ENCODE peak calls at places on chromosome 13, in nine cellular contexts. M is tibial nerve, E is neural progenitor cell, I is thyroid gland, F is cardiac muscle cell, T is astrocyte, V is Peyer's patch, Y is tibial artery, Z is psoas muscle. R is an unnamed sample. For H3K4me1, the result is how much of the 10 kb centered on the place peaks cover.

GRCh38 chr13:47139519-47139918 is 242.7 kb upstream of the HTR2A start:
- DNase-seq in M (no peak), E (no peak), I (no peak), F (no peak), T (no peak), V (no peak), Y (no peak), Z (no peak), R (no peak)

GRCh38 chr13:94617389-94618000 is 15.8 kb downstream of the GPR180 start:
- DNase-seq in M (peak), E (no peak), I (no peak), F (peak), T (no peak), V (no peak), Y (no peak), Z (no peak), R (peak)

GRCh38 chr13:90968510-90968909 is 379.0 kb upstream of the MIR17HG start:
- DNase-seq in M (no peak), E (peak), I (peak), F (peak), T (no peak), V (no peak), Y (no peak), Z (no peak), R (peak)

GRCh38 chr13:73922728-73923393 is 211.3 kb downstream of the KLF12 start:
- DNase-seq in M (no peak), E (no peak), I (no peak), F (peak), T (peak), V (no peak), Y (no peak), Z (no peak), R (no peak)

GRCh38 chr13:34627499-34627898 is 314.6 kb upstream of the NBEA start:
- DNase-seq in M (no peak), E (peak), I (no peak), F (no peak), T (no peak), V (no peak), Y (no peak), Z (no peak), R (no peak)

GRCh38 chr13:30376426-30377311 is 45.6 kb upstream of the UBE2L5 start:
- DNase-seq in M (no peak), E (no peak), I (peak), F (no peak), T (no peak), V (peak), Y (peak), Z (no peak), R (no peak)

GRCh38 chr13:32135655-32136054 is 104.1 kb downstream of the FRY start:
- DNase-seq in M (no peak), E (no peak), I (no peak), F (no peak), T (peak), V (no peak), Y (no peak), Z (no peak), R (no peak)

GRCh38 chr13:30002577-30002976 is 152.2 kb upstream of the UBL3 start:
- DNase-seq in M (no peak), E (no peak), I (no peak), F (peak), T (peak), V (no peak), Y (no peak), Z (no peak), R (no peak)

GRCh38 chr13:91347996-91348905 is 764 bp downstream of the MIR17HG start:
- DNase-seq in M (peak), E (peak), I (peak), F (peak), T (peak), V (peak), Y (peak), Z (peak), R (peak)

DNA sequence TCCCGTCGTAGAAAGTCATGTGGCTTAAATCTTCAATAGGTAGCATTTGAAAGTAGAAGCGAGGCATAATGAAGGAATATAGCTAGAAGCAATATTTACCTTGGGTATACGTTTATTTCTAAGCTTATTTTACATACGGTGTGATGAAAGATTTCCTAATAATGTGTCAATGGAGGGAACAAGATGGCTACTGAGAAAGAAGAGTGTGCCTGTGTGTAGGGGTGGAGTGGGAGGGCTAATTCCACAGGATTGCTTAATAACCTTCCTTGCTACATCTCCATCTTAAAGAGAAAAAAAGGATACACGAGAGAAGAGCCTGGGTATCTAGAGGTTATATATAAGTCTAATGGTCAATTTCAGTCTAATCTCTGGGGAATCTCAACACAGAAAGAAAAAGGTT is 2.0 kb downstream of the SPART start:
- DNase-seq in M (no peak), E (no peak), I (no peak), F (peak), T (no peak), V (no peak), Y (no peak), Z (no peak), R (no peak)
- H3K4me1 ChIP-seq in M (under half), E (under half), I (under half), F (under half), T (under half), V (under half), Y (under half), Z (under half), R (under half)

DNA sequence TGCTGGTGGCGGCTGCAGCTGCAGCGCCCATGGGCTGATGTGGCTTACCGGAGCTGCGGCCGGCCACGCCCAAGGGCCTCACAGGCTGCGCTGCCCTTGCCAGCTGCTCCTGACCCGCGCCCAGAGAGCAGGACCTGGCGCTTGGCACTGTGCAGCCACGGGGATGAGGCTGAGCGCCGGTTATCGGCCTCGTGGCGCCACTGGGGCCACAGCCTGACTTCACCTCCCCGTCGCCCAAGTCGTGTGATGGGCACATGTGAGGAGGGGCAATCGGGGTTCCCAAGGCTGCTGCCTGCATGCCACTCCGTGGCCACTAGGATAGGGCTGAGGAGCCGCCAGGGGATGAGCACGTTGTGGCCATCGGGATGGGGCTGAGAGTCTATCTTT is 77.2 kb upstream of the PABPC3 start:
- DNase-seq in M (no peak), E (peak), I (peak), F (no peak), T (no peak), V (no peak), Y (no peak), Z (no peak), R (no peak)
- TF ChIP-seq CTCF in M (no peak), E (peak), I (no peak), F (no peak), T (no peak), V (no peak), Y (no peak), Z (no peak), R (no peak)

DNA sequence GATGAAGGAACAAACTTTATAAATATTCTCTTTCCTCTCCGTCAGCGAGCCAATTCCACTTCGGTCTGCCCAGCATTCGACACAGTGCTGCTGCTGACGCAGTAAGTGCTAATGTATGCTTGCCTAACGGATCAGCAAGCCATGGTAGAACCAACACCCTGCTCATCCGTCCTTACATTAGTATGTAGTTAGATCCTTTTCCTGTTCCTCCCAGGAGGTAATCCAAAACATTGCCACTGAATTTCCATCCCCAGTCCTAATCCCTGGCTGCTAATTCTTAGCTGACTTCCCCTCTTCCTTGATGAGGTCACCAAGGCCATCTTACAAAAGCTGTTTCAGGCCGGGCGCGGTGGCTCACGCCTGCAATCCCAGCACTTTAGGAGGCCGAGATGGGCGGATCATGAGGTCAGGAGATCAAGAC is 88.0 kb downstream of the STARD13 start:
- DNase-seq in M (no peak), E (no peak), I (no peak), F (no peak), T (no peak), V (no peak), Y (no peak), Z (no peak), R (no peak)
- H3K27ac ChIP-seq in M (peak), E (no peak), I (peak), F (no peak), T (no peak), V (peak), Y (peak), Z (no peak), R (peak)

GRCh38 chr13:40993119-40993518 is 26.0 kb downstream of the ELF1 start:
- DNase-seq in M (no peak), E (peak), I (no peak), F (peak), T (peak), V (no peak), Y (no peak), Z (no peak), R (peak)

GRCh38 chr13:40995997-40996396 is 23.1 kb downstream of the ELF1 start:
- DNase-seq in M (no peak), E (no peak), I (no peak), F (no peak), T (no peak), V (no peak), Y (no peak), Z (no peak), R (no peak)

GRCh38 chr13:40993987-40994386 is 25.1 kb downstream of the ELF1 start:
- DNase-seq in M (no peak), E (no peak), I (peak), F (no peak), T (no peak), V (no peak), Y (no peak), Z (no peak), R (peak)

GRCh38 chr13:40996433-40997095 is 22.6 kb downstream of the ELF1 start:
- DNase-seq in M (no peak), E (no peak), I (no peak), F (no peak), T (no peak), V (no peak), Y (no peak), Z (no peak), R (no peak)

DNA sequence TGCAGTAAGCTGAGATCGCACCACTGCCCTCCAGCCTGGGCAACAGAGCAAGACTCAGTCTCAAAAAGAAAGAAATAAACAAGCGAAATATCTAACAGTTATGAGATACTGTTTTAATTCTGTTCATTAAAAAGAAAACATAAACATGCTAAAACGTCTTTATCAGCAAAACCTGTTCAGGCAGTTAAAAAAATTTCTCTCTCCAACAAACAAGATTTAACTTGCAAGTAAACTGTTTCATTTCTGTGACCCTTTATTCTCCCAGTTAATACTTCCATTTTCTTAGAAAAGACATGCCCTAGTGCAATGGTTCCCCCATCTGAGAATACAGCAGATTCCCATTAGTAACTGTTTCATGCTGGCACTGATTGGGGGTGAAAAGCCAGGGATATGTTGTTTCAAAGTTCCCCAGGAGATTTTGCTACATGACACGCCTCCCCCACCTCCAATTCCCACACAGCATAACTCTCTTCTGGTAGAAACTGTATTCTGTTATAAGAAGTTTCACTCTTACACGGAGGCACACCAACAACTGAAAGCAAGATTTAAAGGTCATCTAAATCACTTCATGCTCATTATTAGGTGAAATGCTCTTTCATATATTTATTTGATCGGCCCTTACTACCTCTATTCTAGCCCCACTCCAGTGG is 24.4 kb downstream of the ELF1 start:
- DNase-seq in M (no peak), E (no peak), I (no peak), F (no peak), T (no peak), V (no peak), Y (no peak), Z (no peak), R (no peak)
- H3K4me1 ChIP-seq in M (under half), E (under half), I (half or more), F (under half), T (under half), V (under half), Y (under half), Z (under half), R (half or more)

GRCh38 chr13:62551588-62551987 is 1135.9 kb upstream of the PCDH20 start:
- DNase-seq in M (no peak), E (no peak), I (no peak), F (no peak), T (no peak), V (no peak), Y (no peak), Z (no peak), R (no peak)

GRCh38 chr13:62556973-62557372 is 1141.3 kb upstream of the PCDH20 start:
- DNase-seq in M (no peak), E (no peak), I (no peak), F (no peak), T (no peak), V (no peak), Y (no peak), Z (no peak), R (no peak)
- TF ChIP-seq CTCF in M (no peak), E (no peak), I (no peak), F (no peak), T (no peak), V (no peak), Y (no peak), Z (no peak), R (no peak)

DNA sequence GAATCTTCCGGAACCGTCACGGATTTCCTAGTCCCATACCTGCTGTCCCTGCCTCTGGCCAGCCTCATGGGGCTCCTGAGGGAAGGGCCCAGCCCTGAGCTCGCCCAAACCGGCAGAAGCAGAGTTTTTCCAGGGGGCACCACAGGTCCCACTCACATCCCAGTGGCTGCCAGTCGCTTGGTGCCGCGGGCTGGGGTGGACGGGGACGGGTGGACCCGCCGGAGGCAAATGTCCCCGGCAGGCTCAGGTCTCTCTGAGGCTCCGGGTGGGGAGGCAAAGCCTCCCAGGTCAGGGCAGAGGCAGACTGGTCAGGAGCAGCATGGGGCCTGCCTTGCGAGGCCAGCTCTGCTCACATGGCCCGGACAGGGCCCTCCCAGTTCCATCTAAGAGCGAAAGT is 24.8 kb downstream of the ADPRHL1 start:
- DNase-seq in M (no peak), E (no peak), I (no peak), F (no peak), T (no peak), V (no peak), Y (no peak), Z (no peak), R (no peak)
- H3K27ac ChIP-seq in M (no peak), E (no peak), I (no peak), F (no peak), T (no peak), V (no peak), Y (no peak), Z (no peak), R (no peak)

DNA sequence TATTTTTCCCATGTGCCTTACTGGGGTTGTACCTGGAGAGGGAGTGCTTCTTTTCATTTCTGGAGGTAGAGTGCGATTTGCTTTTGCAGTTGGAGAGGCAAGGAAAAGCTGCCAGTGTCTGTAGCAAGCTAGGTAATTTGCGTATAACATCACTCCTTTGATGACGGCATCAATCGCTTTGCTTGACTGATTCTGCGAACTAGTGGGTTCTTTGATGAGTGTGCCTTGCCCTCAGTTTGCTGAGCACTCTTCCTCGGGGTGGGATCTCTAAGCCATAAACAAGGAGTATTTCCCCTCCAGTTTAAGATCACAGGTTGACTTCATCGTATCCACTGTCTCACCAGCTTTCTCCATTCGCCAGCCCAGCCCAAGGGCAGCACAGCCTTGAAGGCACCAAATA is 344.5 kb downstream of the KCNRG start:
- DNase-seq in M (no peak), E (no peak), I (no peak), F (no peak), T (no peak), V (no peak), Y (no peak), Z (no peak), R (no peak)
- H3K4me1 ChIP-seq in M (under half), E (under half), I (under half), F (under half), T (under half), V (under half), Y (under half), Z (under half), R (under half)

GRCh38 chr13:67410645-67411044 is 180.5 kb upstream of the PCDH9 start:
- DNase-seq in M (no peak), E (peak), I (no peak), F (no peak), T (no peak), V (no peak), Y (no peak), Z (no peak), R (no peak)

GRCh38 chr13:67421475-67421874 is 191.3 kb upstream of the PCDH9 start:
- DNase-seq in M (no peak), E (no peak), I (no peak), F (no peak), T (no peak), V (no peak), Y (no peak), Z (no peak), R (no peak)

DNA sequence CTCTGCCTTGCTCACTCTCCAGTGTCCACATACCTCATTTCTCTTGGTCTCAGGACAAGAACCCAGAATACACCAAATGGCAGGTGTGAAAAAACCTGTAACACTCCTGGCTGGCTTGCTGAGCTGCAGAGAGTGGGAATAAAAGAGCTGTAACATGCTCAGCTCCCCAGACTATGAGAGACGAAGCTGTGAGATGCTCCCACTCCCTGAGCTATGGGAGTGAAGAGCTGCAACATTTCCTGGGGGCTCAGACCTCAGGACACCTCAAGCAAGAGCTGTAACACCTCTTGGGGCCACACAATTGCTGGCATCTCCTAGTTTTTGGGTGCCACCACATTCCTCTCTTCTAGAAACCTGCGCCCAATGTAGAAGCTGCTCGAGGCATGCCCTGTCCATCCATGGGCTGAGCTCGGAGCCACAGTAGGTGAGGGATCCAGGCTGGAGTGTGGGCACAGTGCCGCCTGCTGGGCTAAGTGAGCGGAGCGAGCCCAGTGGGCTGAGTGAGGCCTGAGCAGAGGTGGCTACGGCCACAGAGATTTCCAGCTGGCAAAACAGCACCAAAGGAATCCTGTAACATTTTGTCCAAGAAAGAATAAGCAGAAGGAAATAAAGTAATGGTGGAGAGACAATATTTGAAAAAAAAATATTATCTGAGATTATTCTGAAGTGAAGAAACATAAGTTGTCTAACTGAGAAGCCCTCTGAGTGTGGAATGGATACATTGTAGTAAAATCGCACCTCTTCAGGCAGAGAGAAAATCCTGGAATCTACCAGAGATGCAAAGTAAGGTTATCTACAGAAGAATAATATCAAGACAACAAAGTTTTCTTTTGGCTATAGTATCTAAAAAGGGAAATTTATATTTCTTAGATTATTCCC is 186.2 kb upstream of the PCDH9 start:
- DNase-seq in M (no peak), E (peak), I (no peak), F (peak), T (peak), V (no peak), Y (no peak), Z (peak), R (no peak)
- TF ChIP-seq CTCF in M (no peak), E (peak), I (no peak), F (peak), T (peak), V (no peak), Y (no peak), Z (no peak), R (no peak)

DNA sequence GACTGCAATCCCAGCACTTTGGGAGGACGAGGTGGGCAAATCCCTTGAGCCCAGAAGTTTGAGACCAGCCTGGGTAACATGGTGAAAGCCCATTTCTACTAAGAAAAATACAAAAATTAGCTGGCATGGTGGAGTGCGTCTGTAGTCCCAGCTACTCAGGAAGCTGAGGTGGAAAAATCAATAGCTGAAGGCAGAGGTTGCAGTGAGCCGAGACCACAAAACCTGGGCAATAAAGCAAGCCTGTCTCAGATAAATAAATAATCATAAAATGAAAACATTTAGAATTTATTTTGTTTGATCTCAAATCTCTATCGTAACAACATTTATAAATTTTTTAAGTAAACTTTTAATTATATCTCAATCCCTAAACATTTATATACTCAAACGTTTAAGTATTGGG is 36.6 kb downstream of the USP12 start:
- DNase-seq in M (no peak), E (no peak), I (no peak), F (no peak), T (no peak), V (no peak), Y (no peak), Z (no peak), R (no peak)
- H3K27ac ChIP-seq in M (no peak), E (no peak), I (no peak), F (no peak), T (no peak), V (no peak), Y (no peak), Z (no peak), R (no peak)

GRCh38 chr13:97240789-97241734 is 18.9 kb downstream of the MBNL2 start:
- DNase-seq in M (no peak), E (no peak), I (no peak), F (no peak), T (no peak), V (no peak), Y (no peak), Z (no peak), R (no peak)
- H3K4me1 ChIP-seq in M (half or more), E (under half), I (half or more), F (under half), T (under half), V (under half), Y (half or more), Z (half or more), R (half or more)

R was measured in body of pancreas.